ENCODE peak calls at places on chromosomes 11 and 22, in seven cellular contexts. N is GM12878, S is HepG2, K is H1, C is GM12892, U is K562, B is SK-N-SH. T is an unnamed sample.

GRCh38 chr11:110187731-110188130 is 94.5 kb downstream of the ZC3H12C start:
- DNase-seq in U (no peak), B (no peak), K (no peak), S (no peak), C (no peak), N (no peak), T (no peak)

GRCh38 chr11:79676396-79676795 is 235.6 kb upstream of the TENM4 start:
- DNase-seq in B (no peak), K (no peak), N (no peak), C (no peak), S (no peak), U (no peak), T (no peak)

GRCh38 chr22:29299136-29299900 is 7.1 kb upstream of the GAS2L1 start:
- DNase-seq in K (no peak), S (no peak), C (no peak), N (no peak), U (no peak), B (no peak), T (no peak)

GRCh38 chr22:50260801-50261614 is 475 bp downstream of the MAPK12 start:
- DNase-seq in S (no peak), B (peak), K (no peak), C (peak), U (peak), N (no peak), T (peak)

GRCh38 chr11:11037162-11037732 is 179.4 kb upstream of the ZBED5 start:
- DNase-seq in N (no peak), U (no peak), K (no peak), C (no peak), S (no peak), B (no peak), T (no peak)

GRCh38 chr11:32426819-32427615 is 8.3 kb downstream of the WT1 start:
- DNase-seq in N (no peak), S (no peak), B (peak), K (no peak), C (no peak), U (peak), T (no peak)

GRCh38 chr11:64777449-64778222 is 706 bp downstream of the SF1 start:
- DNase-seq in N (no peak), S (peak), U (peak), K (no peak), C (peak), B (peak), T (peak)

GRCh38 chr11:33733978-33734377 is 2.2 kb downstream of the CD59 start:
- DNase-seq in K (no peak), U (no peak), B (no peak), C (no peak), S (no peak), N (no peak), T (no peak)

GRCh38 chr11:69944146-69944795 is 125.1 kb upstream of the FGF3 start:
- DNase-seq in U (no peak), K (no peak), B (no peak), N (no peak), C (no peak), S (no peak), T (no peak)

GRCh38 chr22:35154937-35155387 is 89.0 kb downstream of the ISX start:
- DNase-seq in S (peak), N (no peak), K (peak), U (peak), C (no peak), B (peak), T (peak)

GRCh38 chr22:40588726-40589125 is 47.8 kb downstream of the MRTFA start:
- DNase-seq in U (no peak), B (no peak), N (no peak), C (no peak), S (peak), K (no peak), T (no peak)

GRCh38 chr11:134277176-134278001 is 1.2 kb downstream of the GLB1L3 start:
- DNase-seq in C (no peak), K (no peak), N (no peak), B (no peak), S (no peak), U (no peak), T (no peak)

GRCh38 chr11:120404495-120404894 is 68.3 kb downstream of the ARHGEF12 start:
- DNase-seq in U (no peak), B (no peak), K (no peak), C (no peak), S (no peak), N (no peak), T (no peak)

GRCh38 chr11:103888541-103888951 is 147.9 kb upstream of the DDI1 start:
- DNase-seq in C (no peak), K (no peak), B (no peak), U (no peak), S (no peak), N (no peak), T (no peak)

GRCh38 chr11:104105155-104105554 is 58.8 kb downstream of the PDGFD start:
- DNase-seq in K (no peak), N (no peak), C (no peak), U (no peak), S (no peak), B (no peak), T (no peak)

GRCh38 chr11:39772525-39773137 is 1686.8 kb downstream of the LRRC4C start:
- DNase-seq in S (no peak), C (no peak), B (no peak), K (no peak), U (no peak), N (no peak), T (no peak)

GRCh38 chr11:35478411-35479139 is 46.8 kb downstream of the PAMR1 start:
- DNase-seq in U (no peak), N (no peak), B (no peak), K (no peak), C (no peak), S (no peak), T (no peak)

GRCh38 chr11:58465690-58466089 is 23.7 kb upstream of the OR5B12 start:
- DNase-seq in U (no peak), C (no peak), B (no peak), S (no peak), K (no peak), N (no peak), T (no peak)

GRCh38 chr11:61688368-61689163 is 8.4 kb downstream of the DAGLA start:
- DNase-seq in U (no peak), K (no peak), B (no peak), C (no peak), S (no peak), N (no peak), T (no peak)

GRCh38 chr11:120392791-120393190 is 56.6 kb downstream of the ARHGEF12 start:
- DNase-seq in K (no peak), N (no peak), U (no peak), C (no peak), S (no peak), B (no peak), T (no peak)

GRCh38 chr11:92225563-92226308 is 1.1 kb downstream of the FAT3 start:
- DNase-seq in C (no peak), S (no peak), U (no peak), B (peak), K (no peak), N (no peak), T (no peak)

GRCh38 chr11:44818110-44818509 is 91.3 kb downstream of the TSPAN18 start:
- DNase-seq in C (no peak), B (no peak), U (no peak), N (no peak), K (no peak), S (no peak), T (no peak)
- TF ChIP-seq POLR2AphosphoS5 in C (no peak), B (no peak), U (no peak), N (no peak), K (no peak), S (no peak), T (no peak)

GRCh38 chr11:75562048-75562835 is at the start of gene SERPINH1:
- DNase-seq in S (peak), B (peak), K (no peak), C (peak), N (peak), U (peak), T (peak)
- TF ChIP-seq TAF1 in S (peak), B (peak), K (peak), C (peak), N (peak), U (peak), T (peak)

GRCh38 chr11:646214-646613 is 9.1 kb downstream of the DRD4 start:
- DNase-seq in B (no peak), N (no peak), U (no peak), C (no peak), K (no peak), S (no peak), T (no peak)
- TF ChIP-seq POLR2AphosphoS5 in B (no peak), N (no peak), U (no peak), C (no peak), K (no peak), S (no peak), T (no peak)

GRCh38 chr11:129817282-129818051 is 1.8 kb downstream of the TMEM45B start:
- DNase-seq in B (no peak), N (no peak), C (no peak), S (peak), U (no peak), K (no peak), T (no peak)

GRCh38 chr11:129819237-129819636 is 3.6 kb downstream of the TMEM45B start:
- DNase-seq in U (no peak), C (no peak), S (no peak), N (no peak), K (no peak), B (no peak), T (no peak)

GRCh38 chr11:129813216-129813791 is 2.3 kb upstream of the TMEM45B start:
- DNase-seq in U (no peak), S (no peak), K (no peak), C (no peak), N (no peak), B (no peak), T (no peak)

GRCh38 chr11:129814244-129814992 is 1.2 kb upstream of the TMEM45B start:
- DNase-seq in B (peak), N (no peak), U (peak), S (no peak), K (no peak), C (no peak), T (no peak)

DNA sequence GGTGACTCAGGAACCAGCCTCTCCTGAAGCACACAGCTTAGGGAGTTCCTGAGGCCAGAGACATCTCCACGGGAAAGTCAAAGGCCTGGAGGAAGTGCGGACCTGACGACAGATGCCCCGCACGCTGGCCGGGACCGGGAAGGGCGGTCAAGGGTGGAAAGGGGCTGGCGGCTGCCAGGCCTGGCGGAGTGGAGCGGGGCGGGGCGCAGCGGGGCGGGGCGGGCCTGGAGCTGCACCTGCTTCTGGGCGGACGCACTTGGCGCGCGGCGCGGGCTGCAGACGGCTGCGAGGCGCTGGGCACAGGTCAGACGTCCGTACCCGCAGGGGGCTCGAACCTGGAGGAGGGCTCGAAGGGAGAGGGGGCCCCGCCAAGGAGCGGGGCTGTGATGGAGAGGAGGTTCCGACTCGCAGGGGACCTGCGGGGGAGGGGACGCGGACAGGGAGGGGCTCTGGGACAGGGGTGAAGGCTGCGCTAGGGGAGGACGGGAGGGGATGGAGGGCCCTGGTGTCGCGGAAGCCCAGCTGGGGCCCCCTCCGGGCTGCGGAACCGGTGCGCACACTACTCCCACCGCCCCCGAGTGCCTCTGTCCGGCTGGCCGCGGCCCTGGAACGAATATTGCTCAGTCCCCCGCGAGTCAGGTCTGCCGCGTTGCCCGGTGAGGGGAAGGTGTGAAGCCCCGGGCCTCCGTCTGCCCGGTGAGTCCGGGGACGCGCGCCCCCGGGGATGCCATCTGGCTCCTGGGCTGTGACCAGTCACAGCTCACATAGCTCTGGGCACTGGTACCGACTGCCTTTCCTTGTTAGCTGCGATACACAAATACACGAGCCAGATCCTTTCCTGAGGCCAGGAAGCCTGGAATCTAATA is at the start of gene TMEM45B:
- DNase-seq in U (no peak), N (no peak), C (no peak), S (no peak), B (peak), K (no peak), T (no peak)
- TF ChIP-seq TAF1 in U (no peak), N (no peak), C (no peak), S (peak), B (no peak), K (no peak), T (no peak)

GRCh38 chr11:113242767-113243397 is 71.5 kb upstream of the TTC12 start:
- DNase-seq in N (no peak), B (no peak), K (no peak), S (no peak), C (no peak), U (no peak), T (no peak)
- TF ChIP-seq POLR2AphosphoS5 in N (no peak), B (no peak), K (no peak), S (no peak), C (no peak), U (no peak), T (no peak)

GRCh38 chr11:1254733-1255132 is 31.9 kb downstream of the MUC5B start:
- DNase-seq in N (no peak), K (no peak), B (no peak), C (no peak), U (no peak), S (no peak), T (no peak)

GRCh38 chr11:1254086-1254648 is 31.3 kb downstream of the MUC5B start:
- DNase-seq in N (no peak), B (no peak), U (no peak), S (no peak), K (no peak), C (no peak), T (no peak)

GRCh38 chr11:1256257-1257045 is 33.6 kb downstream of the MUC5B start:
- DNase-seq in B (peak), C (no peak), K (no peak), N (no peak), S (no peak), U (no peak), T (no peak)

GRCh38 chr11:1253103-1253485 is 30.2 kb downstream of the MUC5B start:
- DNase-seq in U (no peak), S (no peak), K (no peak), N (no peak), B (no peak), C (no peak), T (no peak)

DNA sequence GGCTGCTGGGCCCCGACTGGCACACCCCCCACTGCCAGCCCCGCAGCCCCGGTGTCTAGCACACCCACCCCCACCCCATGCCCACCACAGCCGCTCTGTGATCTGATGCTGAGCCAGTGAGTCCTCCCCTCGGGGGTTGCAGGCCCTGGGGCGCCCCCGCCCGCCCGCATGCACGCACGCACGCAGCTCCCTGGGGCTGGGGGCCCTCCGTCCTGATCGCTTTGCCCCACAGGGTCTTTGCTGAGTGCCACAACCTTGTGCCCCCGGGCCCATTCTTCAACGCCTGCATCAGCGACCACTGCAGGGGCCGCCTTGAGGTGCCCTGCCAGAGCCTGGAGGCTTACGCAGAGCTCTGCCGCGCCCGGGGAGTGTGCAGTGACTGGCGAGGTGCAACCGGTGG is 32.3 kb downstream of the MUC5B start:
- DNase-seq in S (no peak), U (no peak), B (no peak), N (no peak), K (no peak), C (no peak), T (no peak)
- TF ChIP-seq TAF1 in S (no peak), U (no peak), B (no peak), N (no peak), K (no peak), C (no peak), T (no peak)

DNA sequence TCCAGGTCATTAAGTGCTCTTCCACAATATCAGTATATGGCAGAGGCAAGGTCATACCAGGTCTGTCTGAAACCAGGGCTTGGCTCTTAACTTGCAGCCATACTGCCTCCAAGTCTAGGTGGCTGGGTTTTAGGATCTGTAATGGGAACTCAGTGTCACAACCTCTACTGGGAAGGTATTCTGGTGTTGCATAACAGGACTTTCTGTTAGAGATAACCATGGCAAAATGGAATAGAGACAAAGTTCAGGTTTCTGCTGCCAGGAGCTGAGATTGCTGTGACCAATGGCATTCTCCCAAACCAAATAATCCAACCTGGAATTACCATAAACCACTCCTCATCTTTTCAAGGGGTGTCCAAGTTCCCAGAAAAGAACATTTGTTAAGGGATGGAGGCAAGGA is 6.8 kb upstream of the SAA1 start:
- DNase-seq in N (no peak), B (no peak), C (no peak), S (peak), K (no peak), U (no peak), T (no peak)
- TF ChIP-seq POLR2AphosphoS5 in N (no peak), B (no peak), C (no peak), S (no peak), K (no peak), U (no peak), T (no peak)

T was measured in GM12891.